ENCODE peak calls at places on chromosomes 4 and X, in six cellular contexts. One of them, this sample, is unnamed.

GRCh38 chr4:48016141-48017107 is at the start of the genes CNGA1 and NIPAL1:
- DNase-seq in MM.1S: peak
- DNase-seq in neural progenitor cell: peak
- DNase-seq in hepatocyte: peak
- DNase-seq in HCT116: peak
- DNase-seq in OCI-LY7: peak
- DNase-seq in this sample: peak

GRCh38 chrX:14529288-14529989 is at the start of gene GLRA2:
- DNase-seq in MM.1S: peak
- DNase-seq in neural progenitor cell: peak
- DNase-seq in hepatocyte: peak
- DNase-seq in HCT116: no peak
- DNase-seq in OCI-LY7: no peak
- DNase-seq in this sample: peak

GRCh38 chr4:165740911-165741310 is 132.1 kb upstream of the TLL1 start:
- DNase-seq in MM.1S: no peak
- DNase-seq in neural progenitor cell: no peak
- DNase-seq in hepatocyte: no peak
- DNase-seq in HCT116: no peak
- DNase-seq in OCI-LY7: no peak
- DNase-seq in this sample: no peak

GRCh38 chrX:10017866-10018265 is 50.7 kb downstream of the CLDN34 start:
- DNase-seq in MM.1S: no peak
- DNase-seq in neural progenitor cell: no peak
- DNase-seq in hepatocyte: peak
- DNase-seq in HCT116: peak
- DNase-seq in OCI-LY7: peak
- DNase-seq in this sample: peak

GRCh38 chr4:21901281-21901680 is 47.3 kb downstream of the KCNIP4 start:
- DNase-seq in MM.1S: no peak
- DNase-seq in neural progenitor cell: no peak
- DNase-seq in hepatocyte: no peak
- DNase-seq in HCT116: no peak
- DNase-seq in OCI-LY7: no peak
- DNase-seq in this sample: no peak

GRCh38 chrX:102959471-102959870 is 22.4 kb downstream of the RAB40AL start:
- DNase-seq in MM.1S: no peak
- DNase-seq in neural progenitor cell: no peak
- DNase-seq in hepatocyte: no peak
- DNase-seq in HCT116: peak
- DNase-seq in OCI-LY7: no peak
- DNase-seq in this sample: no peak

GRCh38 chrX:71098302-71098701 is 2.7 kb downstream of the FOXO4 start:
- DNase-seq in MM.1S: peak
- DNase-seq in neural progenitor cell: no peak
- DNase-seq in hepatocyte: peak
- DNase-seq in HCT116: peak
- DNase-seq in OCI-LY7: peak
- DNase-seq in this sample: peak

GRCh38 chr4:8274772-8275241 is 5.3 kb downstream of the HTRA3 start:
- DNase-seq in MM.1S: no peak
- DNase-seq in neural progenitor cell: peak
- DNase-seq in hepatocyte: peak
- DNase-seq in HCT116: no peak
- DNase-seq in OCI-LY7: no peak
- DNase-seq in this sample: no peak

GRCh38 chr4:145907363-145907762 is 31.3 kb downstream of the ZNF827 start:
- DNase-seq in MM.1S: no peak
- DNase-seq in neural progenitor cell: no peak
- DNase-seq in hepatocyte: no peak
- DNase-seq in HCT116: no peak
- DNase-seq in OCI-LY7: no peak
- DNase-seq in this sample: no peak

GRCh38 chr4:23455482-23455881 is 434.4 kb downstream of the PPARGC1A start:
- DNase-seq in MM.1S: no peak
- DNase-seq in neural progenitor cell: peak
- DNase-seq in hepatocyte: peak
- DNase-seq in HCT116: no peak
- DNase-seq in OCI-LY7: peak
- DNase-seq in this sample: peak

GRCh38 chr4:38190717-38191178 is 230.6 kb downstream of the PTTG2 start:
- DNase-seq in MM.1S: no peak
- DNase-seq in neural progenitor cell: peak
- DNase-seq in hepatocyte: no peak
- DNase-seq in HCT116: no peak
- DNase-seq in OCI-LY7: no peak
- DNase-seq in this sample: no peak

GRCh38 chr4:83724488-83725060 is 188.7 kb downstream of the GPAT3 start:
- DNase-seq in MM.1S: no peak
- DNase-seq in neural progenitor cell: no peak
- DNase-seq in hepatocyte: no peak
- DNase-seq in HCT116: no peak
- DNase-seq in OCI-LY7: no peak
- DNase-seq in this sample: no peak

GRCh38 chr4:100555791-100556190 is 38.0 kb upstream of the EMCN start:
- DNase-seq in MM.1S: no peak
- DNase-seq in neural progenitor cell: no peak
- DNase-seq in hepatocyte: no peak
- DNase-seq in HCT116: no peak
- DNase-seq in OCI-LY7: no peak
- DNase-seq in this sample: no peak

GRCh38 chr4:1126506-1126905 is 13.1 kb upstream of the RNF212 start:
- DNase-seq in MM.1S: no peak
- DNase-seq in neural progenitor cell: no peak
- DNase-seq in hepatocyte: no peak
- DNase-seq in HCT116: no peak
- DNase-seq in OCI-LY7: no peak
- DNase-seq in this sample: no peak

GRCh38 chr4:1133033-1133432 is 19.7 kb upstream of the RNF212 start:
- DNase-seq in MM.1S: no peak
- DNase-seq in neural progenitor cell: no peak
- DNase-seq in hepatocyte: no peak
- DNase-seq in HCT116: no peak
- DNase-seq in OCI-LY7: no peak
- DNase-seq in this sample: no peak

GRCh38 chr4:1136028-1136427 is 22.7 kb upstream of the RNF212 start:
- DNase-seq in MM.1S: peak
- DNase-seq in neural progenitor cell: no peak
- DNase-seq in hepatocyte: peak
- DNase-seq in HCT116: no peak
- DNase-seq in OCI-LY7: peak
- DNase-seq in this sample: no peak

DNA sequence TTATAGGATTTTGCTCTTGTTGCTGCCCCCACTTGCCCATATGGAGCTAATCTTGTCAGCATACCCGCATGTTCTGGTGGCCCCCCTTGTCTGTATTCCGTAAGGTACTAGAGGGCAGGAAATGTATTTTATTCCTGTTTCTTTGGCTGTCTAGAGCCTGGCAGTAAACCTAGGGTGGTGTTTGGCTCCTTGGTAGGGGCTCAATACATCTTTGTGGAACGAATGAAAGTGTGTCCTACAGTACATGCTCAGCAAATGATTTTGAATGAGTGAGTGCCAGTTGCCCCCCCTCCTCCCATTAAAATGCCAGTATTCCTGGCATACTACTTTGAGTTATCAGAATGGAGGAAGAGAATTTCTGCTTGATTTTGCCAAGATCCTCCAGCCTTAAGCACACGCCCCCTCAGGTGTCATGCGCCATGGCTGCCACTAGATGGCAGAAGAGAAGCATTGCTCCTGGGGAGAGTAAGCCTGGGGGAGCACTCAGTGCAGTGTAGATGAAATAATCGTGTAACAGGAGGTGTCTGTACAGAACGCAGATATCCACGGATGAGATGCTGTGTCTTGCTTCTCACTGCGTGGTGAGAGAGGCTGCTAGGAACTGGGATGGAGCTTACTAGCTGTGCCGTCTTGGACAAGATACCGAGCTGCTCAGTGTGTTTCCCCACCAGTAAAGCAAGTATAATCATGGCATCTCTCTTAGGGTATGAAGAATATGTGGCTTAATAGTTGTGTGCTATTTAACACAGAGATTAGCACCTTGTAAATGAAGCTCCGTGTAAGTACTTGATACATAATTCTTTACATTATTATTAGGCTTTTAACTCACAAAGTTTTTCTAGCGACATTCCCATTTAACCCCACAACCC is 17.2 kb upstream of the RNF212 start:
- DNase-seq in MM.1S: peak
- DNase-seq in neural progenitor cell: peak
- DNase-seq in hepatocyte: peak
- DNase-seq in HCT116: peak
- DNase-seq in OCI-LY7: peak
- DNase-seq in this sample: peak
- H2AFZ ChIP-seq in MM.1S: no peak
- H2AFZ ChIP-seq in neural progenitor cell: no peak
- H2AFZ ChIP-seq in hepatocyte: no peak
- H2AFZ ChIP-seq in HCT116: peak
- H2AFZ ChIP-seq in OCI-LY7: peak
- H2AFZ ChIP-seq in this sample: no peak

GRCh38 chr4:151407018-151407417 is 2.0 kb upstream of the FHIP1A start:
- DNase-seq in MM.1S: no peak
- DNase-seq in neural progenitor cell: no peak
- DNase-seq in hepatocyte: no peak
- DNase-seq in HCT116: no peak
- DNase-seq in OCI-LY7: no peak
- DNase-seq in this sample: no peak

GRCh38 chr4:151409470-151410313 is 716 bp downstream of the FHIP1A start:
- DNase-seq in MM.1S: no peak
- DNase-seq in neural progenitor cell: peak
- DNase-seq in hepatocyte: peak
- DNase-seq in HCT116: peak
- DNase-seq in OCI-LY7: no peak
- DNase-seq in this sample: peak

GRCh38 chr4:151408380-151408629 is 671 bp upstream of the FHIP1A start:
- DNase-seq in MM.1S: no peak
- DNase-seq in neural progenitor cell: no peak
- DNase-seq in hepatocyte: no peak
- DNase-seq in HCT116: no peak
- DNase-seq in OCI-LY7: no peak
- DNase-seq in this sample: peak

GRCh38 chr4:151407466-151408379 is 1.3 kb upstream of the FHIP1A start:
- DNase-seq in MM.1S: peak
- DNase-seq in neural progenitor cell: peak
- DNase-seq in hepatocyte: peak
- DNase-seq in HCT116: no peak
- DNase-seq in OCI-LY7: no peak
- DNase-seq in this sample: peak

DNA sequence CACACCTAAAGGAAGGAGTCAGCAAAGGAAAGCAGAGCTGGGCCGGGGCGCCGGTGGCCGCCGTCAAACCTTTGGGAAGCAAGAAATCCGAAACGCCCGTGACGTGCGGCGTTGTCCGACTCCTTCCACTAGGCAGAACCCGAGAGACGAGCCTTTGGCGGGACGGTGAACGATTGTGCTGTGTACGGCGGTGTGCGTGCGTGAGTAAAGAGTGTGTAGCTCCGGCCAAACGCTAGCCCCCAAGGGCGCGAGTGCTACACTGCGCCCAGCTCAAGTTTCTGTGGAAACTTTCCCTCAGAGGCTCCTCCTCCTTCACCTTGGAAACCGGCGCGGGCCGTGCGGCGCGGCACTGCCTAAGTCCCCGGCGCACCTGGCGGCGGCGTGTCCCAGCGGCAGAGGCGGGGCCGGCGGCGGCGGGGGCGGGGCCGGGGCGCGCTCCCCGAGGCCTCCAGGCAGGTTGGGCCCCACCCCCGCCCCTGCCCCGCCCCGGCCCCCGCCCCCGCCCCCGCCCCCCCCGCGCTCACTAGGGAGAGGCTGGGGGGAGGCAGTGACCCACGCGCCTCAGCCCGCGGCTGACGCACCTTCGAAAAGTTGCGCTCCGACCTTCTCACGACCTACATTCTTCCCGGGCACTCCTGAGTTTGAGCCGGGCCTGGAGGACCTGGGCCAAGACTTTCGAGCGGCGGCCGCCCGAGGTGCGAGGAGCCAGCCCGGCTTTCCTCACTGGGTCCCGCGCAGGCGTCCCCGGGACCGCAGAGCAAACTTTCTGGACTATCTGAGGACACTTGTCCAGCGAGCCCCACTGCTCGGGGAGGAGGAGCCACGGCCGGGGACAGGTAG is at the start of gene FHIP1A:
- DNase-seq in MM.1S: peak
- DNase-seq in neural progenitor cell: peak
- DNase-seq in hepatocyte: peak
- DNase-seq in HCT116: peak
- DNase-seq in OCI-LY7: peak
- DNase-seq in this sample: peak
- TF ChIP-seq CTCF in MM.1S: peak
- TF ChIP-seq CTCF in neural progenitor cell: no peak
- TF ChIP-seq CTCF in hepatocyte: peak
- TF ChIP-seq CTCF in HCT116: no peak
- TF ChIP-seq CTCF in OCI-LY7: no peak
- TF ChIP-seq CTCF in this sample: no peak

GRCh38 chr4:146915132-146915531 is 30.5 kb downstream of the TTC29 start:
- DNase-seq in MM.1S: no peak
- DNase-seq in neural progenitor cell: no peak
- DNase-seq in hepatocyte: no peak
- DNase-seq in HCT116: no peak
- DNase-seq in OCI-LY7: no peak
- DNase-seq in this sample: no peak

DNA sequence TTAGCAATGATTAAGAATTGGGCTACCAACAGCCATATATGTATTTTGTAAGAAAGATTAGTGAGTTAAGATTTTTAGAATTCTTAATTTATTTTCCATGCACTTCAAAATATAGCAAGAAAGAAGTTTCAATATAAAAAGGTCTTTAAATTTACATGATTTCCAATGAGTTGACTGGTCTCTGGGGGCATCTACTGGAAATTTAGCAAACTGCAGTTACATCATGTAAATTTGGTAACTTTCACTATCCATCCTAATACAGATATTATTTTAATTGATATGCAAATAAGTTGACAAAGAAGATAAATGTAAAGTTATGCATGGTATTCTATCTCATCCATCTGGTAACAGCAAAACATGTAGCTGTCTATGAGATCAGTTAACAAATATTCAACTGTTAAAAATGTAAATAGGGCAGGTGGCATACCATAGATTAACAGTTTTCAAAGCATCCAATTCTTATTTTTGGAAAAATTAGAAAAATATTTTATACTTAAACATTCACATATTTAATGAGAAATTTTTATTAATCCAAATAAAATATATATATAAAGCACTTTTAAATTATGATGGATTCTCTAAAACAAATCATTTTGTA is 29.1 kb downstream of the TTC29 start:
- DNase-seq in MM.1S: peak
- DNase-seq in neural progenitor cell: peak
- DNase-seq in hepatocyte: peak
- DNase-seq in HCT116: peak
- DNase-seq in OCI-LY7: peak
- DNase-seq in this sample: peak
- TF ChIP-seq EZH2phosphoT487 in MM.1S: no peak
- TF ChIP-seq EZH2phosphoT487 in neural progenitor cell: no peak
- TF ChIP-seq EZH2phosphoT487 in hepatocyte: no peak
- TF ChIP-seq EZH2phosphoT487 in HCT116: no peak
- TF ChIP-seq EZH2phosphoT487 in OCI-LY7: no peak
- TF ChIP-seq EZH2phosphoT487 in this sample: no peak

DNA sequence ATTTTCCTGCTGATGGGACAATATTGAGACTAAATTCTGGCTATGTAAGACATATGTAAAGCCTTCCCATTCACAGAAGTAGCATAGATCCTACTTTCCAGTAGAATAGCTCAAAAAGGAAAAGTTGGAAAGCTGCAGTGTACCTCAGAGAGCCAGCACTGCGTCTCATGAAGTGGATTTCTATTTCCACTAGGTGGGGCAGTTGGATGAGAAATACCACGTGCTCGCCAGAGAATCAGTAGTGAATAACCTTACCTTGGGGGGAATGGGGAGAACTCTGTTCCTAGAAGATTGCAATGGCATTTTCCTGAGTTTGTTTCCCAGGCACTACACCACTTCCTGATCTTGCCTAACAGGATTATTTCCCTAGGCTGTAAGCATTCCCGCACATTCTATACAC is 907.1 kb downstream of the FSTL5 start:
- DNase-seq in MM.1S: peak
- DNase-seq in neural progenitor cell: peak
- DNase-seq in hepatocyte: peak
- DNase-seq in HCT116: peak
- DNase-seq in OCI-LY7: no peak
- DNase-seq in this sample: peak
- H2AFZ ChIP-seq in MM.1S: no peak
- H2AFZ ChIP-seq in neural progenitor cell: no peak
- H2AFZ ChIP-seq in hepatocyte: no peak
- H2AFZ ChIP-seq in HCT116: no peak
- H2AFZ ChIP-seq in OCI-LY7: no peak
- H2AFZ ChIP-seq in this sample: no peak